ENCODE peak calls at places on chromosome 11, in ten cellular contexts. One of them, this sample, is unnamed.

GRCh38 chr11:126981635-126982034 is 18.9 kb downstream of the KIRREL3 start:
- DNase-seq in MM.1S: no peak
- DNase-seq in mammary epithelial cell: no peak
- DNase-seq in naive thymus-derived CD4-positive, alpha-beta T cell: no peak
- DNase-seq in left ventricle myocardium inferior: no peak
- DNase-seq in mesendoderm: no peak
- DNase-seq in prostate gland: no peak
- DNase-seq in AG04450: no peak
- DNase-seq in Panc1: no peak
- DNase-seq in OCI-LY7: no peak
- DNase-seq in this sample: no peak

GRCh38 chr11:68021167-68021787 is 9.2 kb upstream of the NDUFS8 start:
- DNase-seq in mesendoderm: no peak
- DNase-seq in AG04450: no peak
- DNase-seq in mammary epithelial cell: no peak
- DNase-seq in OCI-LY7: peak; percentile 41
- DNase-seq in naive thymus-derived CD4-positive, alpha-beta T cell: no peak
- DNase-seq in left ventricle myocardium inferior: no peak
- DNase-seq in prostate gland: no peak
- DNase-seq in Panc1: no peak
- DNase-seq in MM.1S: peak; percentile 59
- DNase-seq in this sample: no peak

GRCh38 chr11:72589802-72590761 is 84.1 kb downstream of the PDE2A start:
- DNase-seq in mammary epithelial cell: no peak
- DNase-seq in naive thymus-derived CD4-positive, alpha-beta T cell: peak; percentile 43
- DNase-seq in MM.1S: peak; percentile 31
- DNase-seq in OCI-LY7: peak; percentile 37
- DNase-seq in prostate gland: no peak
- DNase-seq in Panc1: no peak
- DNase-seq in mesendoderm: peak; percentile 88
- DNase-seq in left ventricle myocardium inferior: peak; percentile 43
- DNase-seq in AG04450: no peak
- DNase-seq in this sample: no peak

GRCh38 chr11:35367491-35367890 is 51.9 kb downstream of the SLC1A2 start:
- DNase-seq in left ventricle myocardium inferior: no peak
- DNase-seq in mammary epithelial cell: no peak
- DNase-seq in OCI-LY7: no peak
- DNase-seq in prostate gland: no peak
- DNase-seq in AG04450: peak; percentile 56
- DNase-seq in Panc1: no peak
- DNase-seq in mesendoderm: no peak
- DNase-seq in naive thymus-derived CD4-positive, alpha-beta T cell: no peak
- DNase-seq in MM.1S: no peak
- DNase-seq in this sample: peak; percentile 61

GRCh38 chr11:72263363-72263762 is 19.4 kb upstream of the PHOX2A start:
- DNase-seq in Panc1: no peak
- DNase-seq in mesendoderm: no peak
- DNase-seq in naive thymus-derived CD4-positive, alpha-beta T cell: no peak
- DNase-seq in left ventricle myocardium inferior: no peak
- DNase-seq in MM.1S: no peak
- DNase-seq in AG04450: peak; percentile 20
- DNase-seq in prostate gland: no peak
- DNase-seq in mammary epithelial cell: peak; percentile 63
- DNase-seq in OCI-LY7: no peak
- DNase-seq in this sample: no peak

GRCh38 chr11:4072668-4073285 is 21.8 kb upstream of the RRM1 start:
- DNase-seq in mesendoderm: peak; percentile 85
- DNase-seq in prostate gland: peak; percentile 72
- DNase-seq in naive thymus-derived CD4-positive, alpha-beta T cell: peak; percentile 76
- DNase-seq in Panc1: peak; percentile 73
- DNase-seq in OCI-LY7: peak; percentile 80
- DNase-seq in left ventricle myocardium inferior: no peak
- DNase-seq in mammary epithelial cell: peak; percentile 61
- DNase-seq in AG04450: peak; percentile 52
- DNase-seq in MM.1S: peak; percentile 63
- DNase-seq in this sample: peak; percentile 67

GRCh38 chr11:1113405-1114201 is 38.9 kb downstream of the MUC2 start:
- DNase-seq in OCI-LY7: peak; percentile 19
- DNase-seq in mesendoderm: no peak
- DNase-seq in AG04450: no peak
- DNase-seq in left ventricle myocardium inferior: peak; percentile 6
- DNase-seq in prostate gland: no peak
- DNase-seq in naive thymus-derived CD4-positive, alpha-beta T cell: no peak
- DNase-seq in mammary epithelial cell: no peak
- DNase-seq in MM.1S: no peak
- DNase-seq in Panc1: no peak
- DNase-seq in this sample: no peak

GRCh38 chr11:71253794-71254193 is 1.4 kb upstream of the SHANK2 start:
- DNase-seq in prostate gland: no peak
- DNase-seq in OCI-LY7: no peak
- DNase-seq in mesendoderm: no peak
- DNase-seq in mammary epithelial cell: no peak
- DNase-seq in AG04450: no peak
- DNase-seq in naive thymus-derived CD4-positive, alpha-beta T cell: no peak
- DNase-seq in MM.1S: no peak
- DNase-seq in left ventricle myocardium inferior: no peak
- DNase-seq in Panc1: no peak
- DNase-seq in this sample: no peak

GRCh38 chr11:119599864-119600593 is 129.0 kb downstream of the NECTIN1 start:
- DNase-seq in naive thymus-derived CD4-positive, alpha-beta T cell: no peak
- DNase-seq in MM.1S: no peak
- DNase-seq in left ventricle myocardium inferior: no peak
- DNase-seq in mesendoderm: no peak
- DNase-seq in mammary epithelial cell: peak; percentile 69
- DNase-seq in OCI-LY7: no peak
- DNase-seq in Panc1: no peak
- DNase-seq in prostate gland: no peak
- DNase-seq in AG04450: no peak
- DNase-seq in this sample: no peak

GRCh38 chr11:33294224-33294623 is 37.0 kb downstream of the HIPK3 start:
- DNase-seq in prostate gland: no peak
- DNase-seq in OCI-LY7: no peak
- DNase-seq in mesendoderm: no peak
- DNase-seq in naive thymus-derived CD4-positive, alpha-beta T cell: no peak
- DNase-seq in left ventricle myocardium inferior: no peak
- DNase-seq in MM.1S: no peak
- DNase-seq in AG04450: no peak
- DNase-seq in mammary epithelial cell: no peak
- DNase-seq in Panc1: no peak
- DNase-seq in this sample: no peak

GRCh38 chr11:66289548-66290331 is 797 bp upstream of the YIF1A start:
- DNase-seq in naive thymus-derived CD4-positive, alpha-beta T cell: no peak
- DNase-seq in OCI-LY7: peak; percentile 81
- DNase-seq in prostate gland: peak; percentile 68
- DNase-seq in mesendoderm: peak; percentile 94
- DNase-seq in Panc1: peak; percentile 24
- DNase-seq in left ventricle myocardium inferior: peak; percentile 65
- DNase-seq in AG04450: peak; percentile 72
- DNase-seq in mammary epithelial cell: no peak
- DNase-seq in MM.1S: peak; percentile 71
- DNase-seq in this sample: no peak

GRCh38 chr11:6431861-6432260 is 8.9 kb downstream of the HPX start:
- DNase-seq in AG04450: no peak
- DNase-seq in OCI-LY7: no peak
- DNase-seq in naive thymus-derived CD4-positive, alpha-beta T cell: no peak
- DNase-seq in Panc1: no peak
- DNase-seq in mammary epithelial cell: peak; percentile 86
- DNase-seq in MM.1S: no peak
- DNase-seq in prostate gland: no peak
- DNase-seq in left ventricle myocardium inferior: no peak
- DNase-seq in mesendoderm: peak; percentile 40
- DNase-seq in this sample: peak; percentile 83

GRCh38 chr11:77598195-77598594 is 8.4 kb downstream of the AQP11 start:
- DNase-seq in mammary epithelial cell: no peak
- DNase-seq in OCI-LY7: no peak
- DNase-seq in left ventricle myocardium inferior: no peak
- DNase-seq in prostate gland: peak; percentile 41
- DNase-seq in MM.1S: no peak
- DNase-seq in AG04450: no peak
- DNase-seq in mesendoderm: no peak
- DNase-seq in naive thymus-derived CD4-positive, alpha-beta T cell: no peak
- DNase-seq in Panc1: no peak
- DNase-seq in this sample: no peak

GRCh38 chr11:29435421-29435820 is 581.4 kb downstream of the KCNA4 start:
- DNase-seq in MM.1S: no peak
- DNase-seq in Panc1: no peak
- DNase-seq in AG04450: no peak
- DNase-seq in mesendoderm: no peak
- DNase-seq in left ventricle myocardium inferior: no peak
- DNase-seq in OCI-LY7: no peak
- DNase-seq in prostate gland: no peak
- DNase-seq in mammary epithelial cell: no peak
- DNase-seq in naive thymus-derived CD4-positive, alpha-beta T cell: no peak
- DNase-seq in this sample: no peak

GRCh38 chr11:126197277-126197939 is 14.0 kb downstream of the RPUSD4 start:
- DNase-seq in OCI-LY7: no peak
- DNase-seq in AG04450: peak; percentile 39
- DNase-seq in naive thymus-derived CD4-positive, alpha-beta T cell: no peak
- DNase-seq in mammary epithelial cell: peak; percentile 28
- DNase-seq in MM.1S: peak; percentile 96
- DNase-seq in left ventricle myocardium inferior: no peak
- DNase-seq in Panc1: no peak
- DNase-seq in mesendoderm: peak; percentile 21
- DNase-seq in prostate gland: no peak
- DNase-seq in this sample: no peak

GRCh38 chr11:61781585-61781984 is 10.8 kb downstream of the TMEM258 start:
- DNase-seq in mesendoderm: no peak
- DNase-seq in AG04450: no peak
- DNase-seq in left ventricle myocardium inferior: no peak
- DNase-seq in OCI-LY7: no peak
- DNase-seq in MM.1S: no peak
- DNase-seq in naive thymus-derived CD4-positive, alpha-beta T cell: no peak
- DNase-seq in Panc1: no peak
- DNase-seq in prostate gland: no peak
- DNase-seq in mammary epithelial cell: no peak
- DNase-seq in this sample: no peak

GRCh38 chr11:118996926-118997626 is 862 bp upstream of the CENATAC start:
- DNase-seq in MM.1S: peak; percentile 34
- DNase-seq in mammary epithelial cell: peak; percentile 16
- DNase-seq in left ventricle myocardium inferior: no peak
- DNase-seq in Panc1: no peak
- DNase-seq in naive thymus-derived CD4-positive, alpha-beta T cell: peak; percentile 31
- DNase-seq in OCI-LY7: peak; percentile 69
- DNase-seq in mesendoderm: peak; percentile 63
- DNase-seq in AG04450: no peak
- DNase-seq in prostate gland: no peak
- DNase-seq in this sample: no peak

GRCh38 chr11:86245369-86246292 is 1.1 kb downstream of the EED start:
- DNase-seq in mesendoderm: peak; percentile 60
- DNase-seq in mammary epithelial cell: peak; percentile 19
- DNase-seq in AG04450: no peak
- DNase-seq in prostate gland: no peak
- DNase-seq in MM.1S: no peak
- DNase-seq in OCI-LY7: peak; percentile 14
- DNase-seq in Panc1: peak; percentile 15
- DNase-seq in naive thymus-derived CD4-positive, alpha-beta T cell: peak; percentile 4
- DNase-seq in left ventricle myocardium inferior: no peak
- DNase-seq in this sample: no peak

GRCh38 chr11:8234910-8235309 is 28.8 kb downstream of the LMO1 start:
- DNase-seq in AG04450: no peak
- DNase-seq in mesendoderm: no peak
- DNase-seq in Panc1: no peak
- DNase-seq in mammary epithelial cell: no peak
- DNase-seq in OCI-LY7: no peak
- DNase-seq in left ventricle myocardium inferior: no peak
- DNase-seq in prostate gland: no peak
- DNase-seq in naive thymus-derived CD4-positive, alpha-beta T cell: no peak
- DNase-seq in MM.1S: peak; percentile 14
- DNase-seq in this sample: no peak
- H3K27ac ChIP-seq in AG04450: no peak overlapping the region
- H3K27ac ChIP-seq in mesendoderm: no peak overlapping the region
- H3K27ac ChIP-seq in Panc1: no peak overlapping the region
- H3K27ac ChIP-seq in mammary epithelial cell: no peak overlapping the region
- H3K27ac ChIP-seq in OCI-LY7: no peak overlapping the region
- H3K27ac ChIP-seq in left ventricle myocardium inferior: no peak overlapping the region
- H3K27ac ChIP-seq in prostate gland: no peak overlapping the region
- H3K27ac ChIP-seq in naive thymus-derived CD4-positive, alpha-beta T cell: no peak overlapping the region
- H3K27ac ChIP-seq in MM.1S: no peak overlapping the region
- H3K27ac ChIP-seq in this sample: peak overlapping the region; percentile 98

DNA sequence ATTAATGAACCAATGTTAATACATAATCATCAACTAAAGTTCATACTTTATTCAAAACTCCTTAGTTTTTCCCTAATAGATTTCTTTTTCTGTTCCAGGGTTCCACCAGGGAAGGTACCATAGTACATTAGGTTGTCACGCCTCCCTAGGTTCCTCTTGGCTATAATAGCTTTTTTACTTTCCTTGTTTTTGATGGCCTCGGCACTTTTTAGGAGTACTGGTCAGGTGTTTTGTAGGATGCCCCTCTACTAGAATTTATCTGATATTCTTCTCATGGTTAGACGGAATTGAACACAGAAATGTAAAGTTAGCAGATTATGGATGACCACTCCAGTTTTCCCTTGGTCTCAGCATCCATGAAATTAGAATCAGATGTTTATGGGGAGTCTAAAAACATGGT is 34.0 kb downstream of the PARVA start:
- DNase-seq in prostate gland: no peak
- DNase-seq in MM.1S: no peak
- DNase-seq in naive thymus-derived CD4-positive, alpha-beta T cell: no peak
- DNase-seq in mesendoderm: no peak
- DNase-seq in mammary epithelial cell: no peak
- DNase-seq in AG04450: no peak
- DNase-seq in OCI-LY7: no peak
- DNase-seq in Panc1: no peak
- DNase-seq in left ventricle myocardium inferior: no peak
- DNase-seq in this sample: no peak
- H3K27ac ChIP-seq in prostate gland: peak overlapping the region; percentile 42
- H3K27ac ChIP-seq in MM.1S: no peak overlapping the region
- H3K27ac ChIP-seq in naive thymus-derived CD4-positive, alpha-beta T cell: no peak overlapping the region
- H3K27ac ChIP-seq in mesendoderm: peak overlapping the region; percentile 40
- H3K27ac ChIP-seq in mammary epithelial cell: peak overlapping the region; percentile 81
- H3K27ac ChIP-seq in AG04450: peak overlapping the region; percentile 97
- H3K27ac ChIP-seq in OCI-LY7: no peak overlapping the region
- H3K27ac ChIP-seq in Panc1: peak overlapping the region; percentile 20
- H3K27ac ChIP-seq in left ventricle myocardium inferior: peak overlapping the region; percentile 61
- H3K27ac ChIP-seq in this sample: peak overlapping the region; percentile 63

DNA sequence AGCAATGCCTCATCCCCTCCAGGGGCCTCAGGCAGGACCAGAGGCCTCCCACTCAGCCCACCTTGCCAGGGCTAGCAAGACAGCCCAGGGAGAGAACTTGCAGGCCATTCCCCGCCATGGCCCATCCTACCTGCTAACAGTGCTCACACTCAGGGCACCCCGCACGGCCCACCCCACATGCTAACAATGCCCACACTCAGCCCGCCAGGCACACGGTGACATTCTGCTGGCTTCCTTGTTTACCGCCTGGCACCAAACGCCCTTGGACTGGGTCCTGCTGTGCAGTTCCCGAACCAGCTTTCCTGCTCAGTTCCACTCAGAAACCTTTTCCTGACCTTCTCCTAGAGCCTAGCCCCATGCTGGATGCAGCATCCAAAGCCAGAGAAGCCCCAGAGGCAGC is 33.5 kb upstream of the FADD start:
- DNase-seq in left ventricle myocardium inferior: no peak
- DNase-seq in OCI-LY7: no peak
- DNase-seq in AG04450: no peak
- DNase-seq in prostate gland: peak; percentile 83
- DNase-seq in mesendoderm: no peak
- DNase-seq in naive thymus-derived CD4-positive, alpha-beta T cell: no peak
- DNase-seq in MM.1S: no peak
- DNase-seq in Panc1: no peak
- DNase-seq in mammary epithelial cell: no peak
- DNase-seq in this sample: no peak
- H3K27ac ChIP-seq in left ventricle myocardium inferior: no peak overlapping the region
- H3K27ac ChIP-seq in OCI-LY7: no peak overlapping the region
- H3K27ac ChIP-seq in AG04450: no peak overlapping the region
- H3K27ac ChIP-seq in prostate gland: peak overlapping the region; percentile 66
- H3K27ac ChIP-seq in mesendoderm: no peak overlapping the region
- H3K27ac ChIP-seq in naive thymus-derived CD4-positive, alpha-beta T cell: no peak overlapping the region
- H3K27ac ChIP-seq in MM.1S: no peak overlapping the region
- H3K27ac ChIP-seq in Panc1: no peak overlapping the region
- H3K27ac ChIP-seq in mammary epithelial cell: no peak overlapping the region
- H3K27ac ChIP-seq in this sample: no peak overlapping the region

GRCh38 chr11:47842749-47843148 is 5.4 kb downstream of the NUP160 start:
- DNase-seq in mesendoderm: no peak
- DNase-seq in OCI-LY7: no peak
- DNase-seq in mammary epithelial cell: no peak
- DNase-seq in prostate gland: no peak
- DNase-seq in left ventricle myocardium inferior: no peak
- DNase-seq in naive thymus-derived CD4-positive, alpha-beta T cell: no peak
- DNase-seq in MM.1S: no peak
- DNase-seq in Panc1: no peak
- DNase-seq in AG04450: no peak
- DNase-seq in this sample: no peak
- H3K27ac ChIP-seq in mesendoderm: no peak overlapping the region
- H3K27ac ChIP-seq in OCI-LY7: no peak overlapping the region
- H3K27ac ChIP-seq in mammary epithelial cell: no peak overlapping the region
- H3K27ac ChIP-seq in prostate gland: no peak overlapping the region
- H3K27ac ChIP-seq in left ventricle myocardium inferior: no peak overlapping the region
- H3K27ac ChIP-seq in naive thymus-derived CD4-positive, alpha-beta T cell: no peak overlapping the region
- H3K27ac ChIP-seq in MM.1S: no peak overlapping the region
- H3K27ac ChIP-seq in Panc1: no peak overlapping the region
- H3K27ac ChIP-seq in AG04450: no peak overlapping the region
- H3K27ac ChIP-seq in this sample: no peak overlapping the region